ENCODE peak calls at places on chromosome 9, in five cellular contexts. O, K, B, Q and P are unnamed samples.

GRCh38 chr9:91843623-91844111 is 106.4 kb downstream of the ROR2 start:
- DNase-seq in O (no peak), K (no peak), B (peak), Q (peak), P (no peak)

GRCh38 chr9:136095028-136095494 is at the start of gene NACC2:
- DNase-seq in O (peak), K (no peak), B (peak), Q (peak), P (no peak)

GRCh38 chr9:35696520-35697215 is 6.9 kb upstream of the TPM2 start:
- DNase-seq in O (peak), K (peak), B (peak), Q (peak), P (peak)

GRCh38 chr9:109455861-109456260 is 42.2 kb downstream of the PTPN3 start:
- DNase-seq in O (no peak), K (no peak), B (no peak), Q (no peak), P (no peak)

GRCh38 chr9:8429768-8430167 is 630.2 kb upstream of the DMAC1 start:
- DNase-seq in O (no peak), K (no peak), B (no peak), Q (no peak), P (no peak)

GRCh38 chr9:70049236-70049635 is 5.6 kb downstream of the MAMDC2 start:
- DNase-seq in O (no peak), K (no peak), B (peak), Q (peak), P (no peak)

GRCh38 chr9:109619310-109619709 is 121.2 kb upstream of the PTPN3 start:
- DNase-seq in O (no peak), K (no peak), B (no peak), Q (no peak), P (no peak)

GRCh38 chr9:20988916-20989315 is 42.5 kb downstream of the HACD4 start:
- DNase-seq in O (no peak), K (no peak), B (no peak), Q (no peak), P (no peak)

GRCh38 chr9:134689320-134690181 is 47.9 kb downstream of the COL5A1 start:
- DNase-seq in O (peak), K (peak), B (peak), Q (peak), P (peak)

GRCh38 chr9:138082918-138083636 is 205.5 kb downstream of the CACNA1B start:
- DNase-seq in O (no peak), K (no peak), B (peak), Q (no peak), P (no peak)

GRCh38 chr9:138075496-138075895 is 197.9 kb downstream of the CACNA1B start:
- DNase-seq in O (no peak), K (no peak), B (peak), Q (peak), P (no peak)

GRCh38 chr9:87195306-87195705 is 248.0 kb upstream of the GAS1 start:
- DNase-seq in O (no peak), K (no peak), B (no peak), Q (no peak), P (no peak)

GRCh38 chr9:124506433-124506832 is 766 bp downstream of the NR5A1 start:
- DNase-seq in O (no peak), K (no peak), B (no peak), Q (no peak), P (no peak)

GRCh38 chr9:137381501-137382443 is 41.2 kb downstream of the EXD3 start:
- DNase-seq in O (no peak), K (no peak), B (no peak), Q (no peak), P (no peak)

GRCh38 chr9:131418143-131419028 is 24.5 kb downstream of the PRRC2B start:
- DNase-seq in O (no peak), K (no peak), B (peak), Q (no peak), P (no peak)

GRCh38 chr9:7479300-7479699 is 320.3 kb downstream of the DMAC1 start:
- DNase-seq in O (no peak), K (no peak), B (no peak), Q (no peak), P (no peak)

GRCh38 chr9:132740526-132741309 is 70.5 kb downstream of the GTF3C4 start:
- DNase-seq in O (no peak), K (no peak), B (no peak), Q (no peak), P (no peak)

GRCh38 chr9:137247135-137247915 is 3.8 kb upstream of the STPG3 start:
- DNase-seq in O (no peak), K (no peak), B (no peak), Q (no peak), P (no peak)

GRCh38 chr9:133204993-133205336 is 4.1 kb downstream of the OBP2B start:
- DNase-seq in O (no peak), K (no peak), B (peak), Q (no peak), P (no peak)

GRCh38 chr9:128829477-128830251 is at the start of gene SPOUT1:
- DNase-seq in O (peak), K (peak), B (peak), Q (peak), P (peak)
- TF ChIP-seq POLR2A in O (peak), K (peak), B (no peak), Q (peak), P (peak)

GRCh38 chr9:34451545-34451944 is 6.8 kb downstream of the FAM219A start:
- DNase-seq in O (no peak), K (no peak), B (no peak), Q (no peak), P (no peak)
- TF ChIP-seq POLR2A in O (no peak), K (no peak), B (no peak), Q (no peak), P (no peak)

GRCh38 chr9:93155716-93156474 is 21.8 kb upstream of the NINJ1 start:
- DNase-seq in O (no peak), K (no peak), B (no peak), Q (no peak), P (no peak)

GRCh38 chr9:93156475-93157008 is 22.5 kb upstream of the NINJ1 start:
- DNase-seq in O (no peak), K (no peak), B (no peak), Q (no peak), P (no peak)

GRCh38 chr9:93164085-93164484 is 19.9 kb upstream of the WNK2 start:
- DNase-seq in O (no peak), K (no peak), B (no peak), Q (no peak), P (no peak)

GRCh38 chr9:93161801-93162635 is 21.9 kb upstream of the WNK2 start:
- DNase-seq in O (no peak), K (no peak), B (no peak), Q (no peak), P (no peak)

GRCh38 chr9:93159601-93160418 is 24.1 kb upstream of the WNK2 start:
- DNase-seq in O (peak), K (peak), B (peak), Q (peak), P (peak)
- TF ChIP-seq POLR2A in O (no peak), K (no peak), B (no peak), Q (no peak), P (no peak)

GRCh38 chr9:128657344-128657704 is 677 bp upstream of the DYNC2I2 start:
- DNase-seq in O (no peak), K (no peak), B (no peak), Q (no peak), P (no peak)

GRCh38 chr9:128653941-128654340 is 2.7 kb downstream of the DYNC2I2 start:
- DNase-seq in O (no peak), K (no peak), B (no peak), Q (no peak), P (no peak)

GRCh38 chr9:128654481-128654880 is 2.2 kb downstream of the DYNC2I2 start:
- DNase-seq in O (no peak), K (no peak), B (no peak), Q (no peak), P (no peak)

GRCh38 chr9:128657796-128658195 is 1.1 kb upstream of the DYNC2I2 start:
- DNase-seq in O (no peak), K (no peak), B (no peak), Q (no peak), P (no peak)

GRCh38 chr9:128656416-128657343 is at the start of gene DYNC2I2:
- DNase-seq in O (peak), K (peak), B (peak), Q (peak), P (peak)
- TF ChIP-seq POLR2A in O (peak), K (peak), B (no peak), Q (peak), P (peak)

GRCh38 chr9:37732952-37733351 is 20.7 kb upstream of the TRMT10B start:
- DNase-seq in O (no peak), K (no peak), B (no peak), Q (no peak), P (no peak)
- TF ChIP-seq POLR2A in O (no peak), K (no peak), B (no peak), Q (no peak), P (no peak)

DNA sequence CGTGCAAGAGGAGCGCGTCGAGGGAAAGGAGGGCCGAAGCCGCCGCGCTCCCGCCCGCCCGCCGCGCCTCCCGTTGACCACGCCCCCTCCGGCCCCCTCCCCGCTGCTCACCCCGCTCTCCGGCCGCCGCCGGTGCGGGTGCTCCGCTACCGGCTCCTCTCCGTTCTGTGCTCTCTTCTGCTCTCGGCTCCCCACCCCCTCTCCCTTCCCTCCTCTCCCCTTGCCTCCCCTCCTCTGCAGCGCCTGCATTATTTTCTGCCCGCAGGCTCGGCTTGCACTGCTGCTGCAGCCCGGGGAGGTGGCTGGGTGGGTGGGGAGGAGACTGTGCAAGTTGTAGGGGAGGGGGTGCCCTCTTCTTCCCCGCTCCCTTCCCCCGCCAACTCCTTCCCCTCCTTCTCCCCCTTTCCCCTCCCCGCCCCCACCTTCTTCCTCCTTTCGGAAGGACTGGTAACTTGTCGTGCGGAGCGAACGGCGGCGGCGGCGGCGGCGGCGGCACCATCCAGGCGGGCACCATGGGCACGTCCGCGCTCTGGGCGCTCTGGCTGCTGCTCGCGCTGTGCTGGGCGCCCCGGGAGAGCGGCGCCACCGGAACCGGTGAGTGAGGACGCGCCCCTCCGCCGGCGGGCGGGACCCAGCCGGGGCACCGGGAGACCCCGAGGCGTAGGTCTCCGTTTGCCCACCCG is at the start of gene VLDLR:
- DNase-seq in O (peak), K (no peak), B (peak), Q (peak), P (no peak)
- TF ChIP-seq POLR2A in O (no peak), K (no peak), B (no peak), Q (no peak), P (no peak)

GRCh38 chr9:114362394-114362793 is 25.4 kb downstream of the AKNA start:
- DNase-seq in O (no peak), K (no peak), B (no peak), Q (no peak), P (no peak)
- TF ChIP-seq POLR2A in O (no peak), K (no peak), B (no peak), Q (no peak), P (no peak)

DNA sequence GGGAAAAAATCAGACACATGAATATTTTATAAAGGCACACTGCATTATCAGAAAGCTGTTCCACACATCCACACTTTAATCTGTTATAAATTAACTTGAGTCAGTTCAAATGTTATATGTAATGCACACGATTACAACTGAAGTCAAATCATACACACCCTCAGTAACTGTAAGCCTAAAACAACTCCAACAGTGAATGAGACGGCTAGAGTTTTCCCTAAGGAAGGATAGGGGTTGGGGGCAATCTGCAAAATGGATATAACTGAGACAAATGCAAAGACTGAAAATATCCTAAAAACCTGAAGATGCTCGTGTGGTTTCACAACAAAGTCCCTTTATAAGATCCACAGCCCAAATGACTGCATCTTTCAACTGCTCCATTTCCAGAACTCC is 166.4 kb downstream of the BNC2 start:
- DNase-seq in O (no peak), K (no peak), B (no peak), Q (no peak), P (no peak)
- TF ChIP-seq POLR2A in O (no peak), K (no peak), B (no peak), Q (no peak), P (no peak)

GRCh38 chr9:79571309-79572031 is at the start of gene TLE4:
- DNase-seq in O (peak), K (no peak), B (peak), Q (peak), P (peak)
- TF ChIP-seq POLR2A in O (peak), K (no peak), B (peak), Q (peak), P (peak)